ENCODE peak calls at places on chromosomes 11 and 22, in four cellular contexts. Q is HepG2, I is K562, Z is GM12878. M is an unnamed sample.

GRCh38 chr11:25351091-25351803 is 854.4 kb downstream of the LUZP2 start:
- DNase-seq in Q (no peak), I (no peak), Z (no peak), M (no peak)

GRCh38 chr11:75388386-75389275 is 10.7 kb upstream of the RPS3 start:
- DNase-seq in Q (peak), I (peak), Z (no peak), M (peak)

GRCh38 chr22:49600891-49601431 is 226.7 kb downstream of the BRD1 start:
- DNase-seq in Q (no peak), I (no peak), Z (no peak), M (no peak)

GRCh38 chr11:124202951-124203350 is 19.8 kb downstream of the OR10D3 start:
- DNase-seq in Q (no peak), I (peak), Z (no peak), M (no peak)

GRCh38 chr22:47139790-47140119 is 377.3 kb downstream of the TBC1D22A start:
- DNase-seq in Q (no peak), I (no peak), Z (no peak), M (no peak)

GRCh38 chr11:31240340-31240904 is 129.1 kb downstream of the DCDC1 start:
- DNase-seq in Q (peak), I (peak), Z (no peak), M (peak)

GRCh38 chr11:111463276-111463675 is 48.9 kb downstream of the BTG4 start:
- DNase-seq in Q (no peak), I (no peak), Z (no peak), M (no peak)

GRCh38 chr11:13333456-13333957 is 55.9 kb downstream of the BMAL1 start:
- DNase-seq in Q (peak), I (no peak), Z (no peak), M (no peak)

GRCh38 chr22:22507743-22508273 is 734 bp downstream of the ZNF280B start:
- DNase-seq in Q (no peak), I (no peak), Z (no peak), M (no peak)

GRCh38 chr11:44326615-44327475 is 16.9 kb upstream of the ALX4 start:
- DNase-seq in Q (no peak), I (peak), Z (no peak), M (no peak)

GRCh38 chr11:123103326-123103980 is 41.5 kb upstream of the HSPA8 start:
- DNase-seq in Q (peak), I (peak), Z (no peak), M (peak)

GRCh38 chr11:123100378-123101085 is 38.6 kb upstream of the HSPA8 start:
- DNase-seq in Q (no peak), I (no peak), Z (no peak), M (no peak)
- TF ChIP-seq POLR2AphosphoS2 in Q (no peak), I (no peak), Z (no peak), M (no peak)

GRCh38 chr11:86418929-86419328 is 44.2 kb downstream of the CCDC81 start:
- DNase-seq in Q (no peak), I (no peak), Z (no peak), M (peak)
- TF ChIP-seq CTCF in Q (peak), I (peak), Z (peak), M (no peak)

DNA sequence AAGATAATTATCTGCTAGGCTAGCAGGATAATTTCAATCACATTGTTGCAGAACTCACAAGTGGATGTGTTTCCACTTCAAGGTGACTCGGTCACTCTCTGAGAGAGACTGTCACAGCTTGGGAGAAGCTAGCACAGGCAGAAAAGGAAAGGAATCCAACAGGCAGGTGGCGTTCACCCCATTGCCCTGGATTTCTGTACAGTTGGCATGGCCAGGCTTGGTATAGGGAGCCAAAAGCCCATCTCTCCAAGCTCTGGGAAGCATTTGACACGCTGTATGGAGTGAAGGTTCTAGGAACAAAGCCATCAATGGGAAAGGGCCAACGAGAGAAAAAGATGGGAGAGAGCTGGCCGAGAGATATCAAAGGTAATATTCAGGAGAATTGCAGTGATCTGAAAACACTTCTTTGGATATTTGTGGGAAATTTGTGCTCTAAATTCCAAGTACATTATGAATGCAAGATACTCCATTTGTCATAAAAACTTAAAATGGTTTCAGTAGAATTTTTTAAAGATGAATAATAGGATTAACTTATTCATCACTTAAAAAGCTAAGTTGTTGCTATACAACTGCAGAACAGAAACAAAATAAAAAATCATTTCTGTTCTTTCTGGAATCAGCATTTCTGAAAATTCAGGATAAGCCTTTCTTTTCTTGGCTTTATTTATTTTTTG is 223.5 kb upstream of the NTM start:
- DNase-seq in Q (no peak), I (no peak), Z (no peak), M (no peak)
- TF ChIP-seq CHD2 in Q (no peak), I (no peak), Z (no peak), M (no peak)

GRCh38 chr11:10762185-10762584 is 11.1 kb downstream of the CTR9 start:
- DNase-seq in Q (no peak), I (no peak), Z (peak), M (no peak)
- TF ChIP-seq POLR2AphosphoS2 in Q (no peak), I (no peak), Z (no peak), M (no peak)

DNA sequence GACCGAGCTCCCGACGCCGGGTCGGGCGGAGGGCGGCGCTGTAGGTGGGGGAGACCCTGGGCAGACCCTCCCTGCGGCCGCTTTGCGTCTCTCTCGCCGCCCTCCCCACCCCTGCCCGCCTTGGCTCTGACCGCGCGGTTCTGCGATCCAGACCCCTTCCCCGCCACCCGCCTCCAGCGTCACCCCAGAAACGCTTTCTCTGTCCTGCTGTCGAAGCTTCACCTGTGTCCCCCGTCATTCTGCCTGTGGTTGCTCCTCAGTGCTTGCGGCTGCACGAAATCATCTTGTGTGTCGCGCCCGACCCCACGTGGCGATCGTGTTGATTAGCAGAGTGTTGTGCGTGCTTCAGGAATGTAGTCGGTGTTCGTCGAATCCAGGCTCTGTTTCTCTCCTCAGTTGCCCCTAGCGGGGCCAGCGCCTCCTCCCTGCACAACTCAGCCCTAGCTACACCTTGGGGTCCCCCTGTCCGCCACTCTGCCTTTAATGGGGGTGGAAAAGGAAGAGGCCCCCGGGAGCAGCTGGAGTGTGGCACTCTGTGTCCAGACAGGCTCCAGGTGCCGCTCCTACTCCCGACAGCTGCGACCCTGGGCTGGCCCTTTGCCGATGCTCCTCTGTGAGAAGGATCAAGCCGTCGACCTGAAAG is 851 bp downstream of the PTDSS2 start:
- DNase-seq in Q (peak), I (peak), Z (no peak), M (peak)
- TF ChIP-seq CTCF in Q (peak), I (peak), Z (peak), M (peak)

GRCh38 chr11:45543808-45544422 is 121.5 kb downstream of the CHST1 start:
- DNase-seq in Q (no peak), I (peak), Z (no peak), M (peak)
- TF ChIP-seq CHD2 in Q (no peak), I (no peak), Z (no peak), M (no peak)

DNA sequence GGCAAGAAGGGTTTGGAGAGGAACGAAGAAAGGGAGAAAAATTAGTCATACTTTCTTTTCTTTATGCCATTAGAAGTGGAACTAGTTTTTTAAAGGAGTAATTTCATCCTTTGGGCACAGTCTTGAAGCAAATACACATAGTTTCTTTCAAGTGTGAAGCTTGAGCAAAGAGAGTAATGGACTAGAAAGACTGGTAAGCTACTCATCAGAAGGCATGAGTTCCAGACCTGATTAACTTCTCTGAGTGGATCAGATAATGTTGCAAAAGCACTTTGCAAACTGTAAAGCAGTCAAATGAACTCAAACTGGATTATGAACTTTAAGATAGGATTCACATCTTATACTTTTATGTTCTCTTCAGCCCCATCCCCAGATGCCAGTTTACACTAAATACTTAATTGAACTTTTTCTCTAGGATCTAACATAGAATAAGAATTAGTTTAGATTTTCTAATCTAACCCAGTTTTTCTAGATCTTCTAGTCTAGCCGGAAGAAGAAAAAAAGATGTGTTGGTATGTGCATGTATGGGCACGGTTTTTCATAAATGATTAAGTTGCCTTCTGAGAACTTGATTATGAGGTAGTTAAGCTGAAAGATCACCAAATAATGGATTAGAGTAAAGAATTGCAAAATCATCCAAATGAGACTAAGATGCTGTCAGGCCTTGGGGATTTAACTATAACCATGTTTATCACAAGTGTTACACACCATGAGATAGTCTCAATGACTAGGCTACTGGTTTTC is 2.5 kb downstream of the DDIAS start:
- DNase-seq in Q (no peak), I (no peak), Z (no peak), M (no peak)
- TF ChIP-seq POLR2AphosphoS2 in Q (no peak), I (no peak), Z (no peak), M (no peak)

GRCh38 chr11:61670626-61671025 is 9.6 kb upstream of the DAGLA start:
- DNase-seq in Q (no peak), I (no peak), Z (no peak), M (no peak)

GRCh38 chr11:61669417-61669816 is 10.8 kb upstream of the DAGLA start:
- DNase-seq in Q (no peak), I (no peak), Z (no peak), M (no peak)

GRCh38 chr11:61675826-61676225 is 4.4 kb upstream of the DAGLA start:
- DNase-seq in Q (no peak), I (no peak), Z (no peak), M (no peak)

GRCh38 chr11:61667684-61668320 is 12.4 kb upstream of the DAGLA start:
- DNase-seq in Q (no peak), I (peak), Z (no peak), M (no peak)

GRCh38 chr11:61671527-61671926 is 8.7 kb upstream of the DAGLA start:
- DNase-seq in Q (peak), I (peak), Z (no peak), M (peak)
- TF ChIP-seq CTCF in Q (peak), I (peak), Z (peak), M (peak)

GRCh38 chr22:25452116-25452700 is 112.3 kb upstream of the GRK3 start:
- DNase-seq in Q (no peak), I (no peak), Z (no peak), M (no peak)
- TF ChIP-seq CHD2 in Q (no peak), I (no peak), Z (no peak), M (no peak)